ENCODE peak calls at places on chromosomes 3 and 15, in nine cellular contexts. O is IMR-90; Z is aorta; L is HCT116; S is CD8-positive, alpha-beta T cell; G is uterus; U is upper lobe of right lung; A is astrocyte; B is neuronal stem cell. J is an unnamed sample.

GRCh38 chr3:52019352-52020080 is 23.8 kb upstream of the RPL29 start:
- DNase-seq in Z (peak; percentile 93), G (peak; percentile 83), O (no peak), U (peak; percentile 62), S (no peak), A (no peak), B (no peak), L (no peak), J (no peak)

GRCh38 chr3:10901293-10902010 is 85.4 kb downstream of the SLC6A11 start:
- DNase-seq in S (no peak), O (no peak), B (no peak), L (no peak), G (no peak), Z (no peak), U (no peak), A (no peak), J (no peak)

GRCh38 chr3:11613851-11614491 is 29.7 kb downstream of the VGLL4 start:
- DNase-seq in S (no peak), A (no peak), L (no peak), B (no peak), O (no peak), Z (no peak), G (no peak), U (peak; percentile 75), J (no peak)

GRCh38 chr3:116440196-116440595 is 5.1 kb downstream of the LSAMP start:
- DNase-seq in S (no peak), Z (no peak), U (no peak), G (no peak), A (peak; percentile 92), O (peak; percentile 94), B (no peak), L (no peak), J (no peak)

GRCh38 chr3:125381743-125382142 is 6.6 kb upstream of the ZNF148 start:
- DNase-seq in U (no peak), Z (no peak), B (no peak), S (no peak), O (peak; percentile 81), L (no peak), A (no peak), G (no peak), J (no peak)

GRCh38 chr15:40250304-40250656 is 11.4 kb downstream of the PAK6 start:
- DNase-seq in G (no peak), A (no peak), Z (no peak), S (no peak), U (peak; percentile 34), O (no peak), L (no peak), B (no peak), J (no peak)

GRCh38 chr3:33299395-33300081 is 22.3 kb downstream of the FBXL2 start:
- DNase-seq in S (no peak), U (no peak), Z (no peak), A (peak; percentile 90), O (peak; percentile 76), L (peak; percentile 90), G (no peak), B (no peak), J (no peak)

GRCh38 chr15:44261007-44261706 is 27.4 kb upstream of the GOLM2 start:
- DNase-seq in S (no peak), G (no peak), Z (no peak), U (no peak), L (no peak), B (no peak), O (no peak), A (no peak), J (no peak)

GRCh38 chr3:119323401-119324107 is 29.4 kb downstream of the ARHGAP31 start:
- DNase-seq in Z (no peak), A (no peak), L (no peak), B (no peak), U (no peak), O (no peak), S (no peak), G (no peak), J (no peak)

GRCh38 chr3:31066999-31067398 is 172.5 kb upstream of the GADL1 start:
- DNase-seq in O (peak; percentile 97), B (no peak), A (peak; percentile 99), L (no peak), U (no peak), Z (no peak), G (peak; percentile 24), S (no peak), J (no peak)

GRCh38 chr3:188468196-188468595 is 314.2 kb downstream of the LPP start:
- DNase-seq in O (no peak), B (no peak), L (no peak), G (no peak), A (peak; percentile 65), Z (no peak), S (no peak), U (no peak), J (no peak)

DNA sequence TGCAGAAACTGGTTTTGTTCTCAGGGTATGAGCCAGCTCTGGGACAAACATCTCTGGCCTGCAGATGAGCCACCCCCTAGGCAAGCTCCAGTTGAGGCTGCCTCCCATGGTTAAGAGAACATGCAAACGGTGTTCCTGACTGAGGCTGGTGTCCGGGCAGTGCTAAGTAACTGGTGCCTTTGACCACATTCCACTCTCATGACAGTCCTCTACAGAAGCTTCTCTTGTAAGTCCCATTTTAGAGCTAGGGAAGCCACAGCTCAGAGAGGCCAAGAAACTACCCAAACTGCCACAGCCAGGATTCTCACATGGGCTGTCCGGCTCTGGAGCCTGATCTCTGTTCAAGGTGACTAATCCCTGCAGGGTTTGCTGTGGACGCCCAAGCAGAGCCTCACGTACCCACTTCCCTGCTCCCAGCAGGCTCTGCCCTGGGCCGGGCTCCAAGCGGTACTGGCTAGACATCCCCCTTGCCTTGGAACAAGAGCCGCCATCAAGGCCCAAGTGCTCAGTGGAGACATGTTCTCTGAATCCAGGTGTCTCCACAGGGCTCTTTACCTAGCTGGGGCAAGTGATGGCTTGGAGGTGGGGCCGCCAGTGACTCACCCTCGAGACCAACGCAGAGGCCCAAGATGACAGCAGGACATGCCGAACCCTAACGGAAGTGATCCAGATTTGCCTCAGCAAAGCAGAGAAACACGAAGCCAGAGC is 24.6 kb downstream of the KLHL25 start:
- DNase-seq in U (no peak), A (no peak), O (no peak), L (no peak), Z (no peak), S (no peak), B (no peak), G (no peak), J (no peak)
- H3K27ac ChIP-seq in U (no peak overlapping the region), A (no peak overlapping the region), O (no peak overlapping the region), L (no peak overlapping the region), Z (no peak overlapping the region), S (no peak overlapping the region), B (no peak overlapping the region), G (peak overlapping the region; percentile 81), J (no peak overlapping the region)

GRCh38 chr3:193911784-193912183 is 224.2 kb upstream of the HES1 start:
- DNase-seq in L (no peak), U (no peak), O (no peak), Z (no peak), A (no peak), B (no peak), S (no peak), G (no peak), J (no peak)

GRCh38 chr3:193910310-193910709 is 225.6 kb upstream of the HES1 start:
- DNase-seq in O (no peak), B (no peak), S (no peak), U (no peak), G (no peak), Z (no peak), A (no peak), L (no peak), J (no peak)

GRCh38 chr3:193910886-193911738 is 224.8 kb upstream of the HES1 start:
- DNase-seq in G (no peak), A (no peak), L (no peak), B (no peak), O (no peak), Z (no peak), S (no peak), U (no peak), J (no peak)

GRCh38 chr3:193908181-193908744 is 227.7 kb upstream of the HES1 start:
- DNase-seq in Z (no peak), L (no peak), B (no peak), O (no peak), S (no peak), U (no peak), A (no peak), G (no peak), J (no peak)

DNA sequence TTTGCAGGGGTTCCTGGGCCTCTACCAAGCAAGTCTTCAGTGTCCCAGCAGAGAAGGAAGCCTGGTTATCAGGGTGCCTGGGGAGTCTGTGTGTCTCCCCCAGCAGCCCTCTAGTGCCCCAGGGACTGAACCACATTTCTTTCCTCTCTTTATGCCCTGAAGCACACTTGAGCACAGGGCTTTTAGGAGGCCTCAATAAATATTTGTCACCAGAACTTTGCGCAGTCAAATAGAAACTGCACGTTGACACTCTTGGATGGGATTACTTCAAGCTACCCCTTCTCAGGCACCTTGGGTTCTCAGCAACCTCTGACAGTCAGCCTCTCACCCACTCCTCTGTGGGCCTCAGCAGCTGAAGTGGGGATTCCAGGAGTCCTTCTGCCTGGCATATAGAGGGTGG is 226.6 kb upstream of the HES1 start:
- DNase-seq in O (no peak), G (no peak), A (no peak), B (no peak), U (no peak), S (no peak), L (no peak), Z (no peak), J (no peak)
- H3K4me3 ChIP-seq in O (no peak overlapping the region), G (no peak overlapping the region), A (no peak overlapping the region), B (no peak overlapping the region), U (no peak overlapping the region), S (no peak overlapping the region), L (no peak overlapping the region), Z (no peak overlapping the region), J (no peak overlapping the region)

GRCh38 chr3:15800780-15801179 is 3.0 kb upstream of the ANKRD28 start:
- DNase-seq in O (no peak), S (no peak), B (no peak), Z (no peak), G (no peak), U (no peak), A (no peak), L (no peak), J (no peak)

GRCh38 chr3:15801298-15801697 is 3.5 kb upstream of the ANKRD28 start:
- DNase-seq in U (no peak), O (no peak), A (no peak), B (no peak), L (no peak), Z (no peak), G (no peak), S (no peak), J (no peak)

GRCh38 chr3:15803913-15804312 is 6.1 kb upstream of the ANKRD28 start:
- DNase-seq in S (no peak), L (no peak), U (no peak), Z (no peak), A (no peak), G (no peak), O (no peak), B (no peak), J (no peak)

GRCh38 chr3:15805756-15806266 is 8.0 kb upstream of the ANKRD28 start:
- DNase-seq in A (peak; percentile 77), Z (no peak), U (no peak), L (no peak), B (no peak), O (peak; percentile 89), G (no peak), S (no peak), J (no peak)

GRCh38 chr3:15804553-15805095 is 6.8 kb upstream of the ANKRD28 start:
- DNase-seq in S (no peak), B (no peak), G (no peak), Z (no peak), O (no peak), U (no peak), L (no peak), A (peak; percentile 60), J (no peak)
- H3K4me1 ChIP-seq in S (peaks cover 26% of the 10 kb centered on the region), B (no peaks in the 10 kb centered on the region), G (no peaks in the 10 kb centered on the region), Z (no peaks in the 10 kb centered on the region), O (peaks cover 3% of the 10 kb centered on the region), U (peaks cover 36% of the 10 kb centered on the region), L (peaks cover 32% of the 10 kb centered on the region), A (peaks cover 21% of the 10 kb centered on the region), J (no peaks in the 10 kb centered on the region)

GRCh38 chr3:9696480-9697220 is 7.0 kb upstream of the CPNE9 start:
- DNase-seq in B (no peak), U (no peak), A (no peak), L (no peak), S (no peak), G (no peak), O (no peak), Z (no peak), J (no peak)
- H3K27ac ChIP-seq in B (no peak overlapping the region), U (no peak overlapping the region), A (no peak overlapping the region), L (no peak overlapping the region), S (no peak overlapping the region), G (no peak overlapping the region), O (no peak overlapping the region), Z (no peak overlapping the region), J (no peak overlapping the region)

J was measured in iPS DF 6.9.